ENCODE peak calls at places on chromosome 10, in four cellular contexts. One of them, this sample, is unnamed.
A peak's percentile ranks its signal among the peaks of the same experiment; 100 is the strongest.

GRCh38 chr10:87685832-87686589 is 26.3 kb downstream of the PAPSS2 start:
- DNase-seq in GM12878: no peak
- DNase-seq in GM12892: no peak
- DNase-seq in SK-N-SH: no peak
- DNase-seq in this sample: no peak

GRCh38 chr10:112728997-112729396 is 221.1 kb upstream of the TCF7L2 start:
- DNase-seq in SK-N-SH: no peak
- DNase-seq in GM12892: no peak
- DNase-seq in GM12878: no peak
- DNase-seq in this sample: no peak

GRCh38 chr10:35890970-35891330 is 248.9 kb upstream of the FZD8 start:
- DNase-seq in SK-N-SH: no peak
- DNase-seq in GM12878: no peak
- DNase-seq in GM12892: no peak
- DNase-seq in this sample: no peak

GRCh38 chr10:1579671-1580070 is 157.7 kb downstream of the ADARB2 start:
- DNase-seq in GM12892: no peak
- DNase-seq in GM12878: no peak
- DNase-seq in SK-N-SH: no peak
- DNase-seq in this sample: no peak

GRCh38 chr10:9615179-9615578 is 1402.5 kb upstream of the CELF2 start:
- DNase-seq in GM12878: no peak
- DNase-seq in GM12892: no peak
- DNase-seq in SK-N-SH: no peak
- DNase-seq in this sample: no peak

GRCh38 chr10:50310560-50311174 is 59.4 kb upstream of the ASAH2 start:
- DNase-seq in GM12878: no peak
- DNase-seq in SK-N-SH: peak; percentile 33
- DNase-seq in GM12892: no peak
- DNase-seq in this sample: no peak

GRCh38 chr10:123926401-123927264 is 35.0 kb upstream of the CPXM2 start:
- DNase-seq in SK-N-SH: no peak
- DNase-seq in GM12892: no peak
- DNase-seq in GM12878: peak; percentile 5
- DNase-seq in this sample: no peak

GRCh38 chr10:28879875-28880381 is 202.6 kb downstream of the BAMBI start:
- DNase-seq in SK-N-SH: no peak
- DNase-seq in GM12892: no peak
- DNase-seq in GM12878: no peak
- DNase-seq in this sample: no peak

GRCh38 chr10:111360260-111360925 is 283.6 kb downstream of the ADRA2A start:
- DNase-seq in GM12878: peak; percentile 23
- DNase-seq in GM12892: no peak
- DNase-seq in SK-N-SH: peak; percentile 45
- DNase-seq in this sample: no peak

GRCh38 chr10:248307-248706 is 113.1 kb downstream of the ZMYND11 start:
- DNase-seq in GM12878: no peak
- DNase-seq in GM12892: no peak
- DNase-seq in SK-N-SH: no peak
- DNase-seq in this sample: no peak

GRCh38 chr10:31709028-31709427 is 219.6 kb downstream of the ARHGAP12 start:
- DNase-seq in SK-N-SH: no peak
- DNase-seq in GM12878: no peak
- DNase-seq in GM12892: no peak
- DNase-seq in this sample: no peak

GRCh38 chr10:34824870-34825269 is 9.8 kb upstream of the PARD3 start:
- DNase-seq in SK-N-SH: peak; percentile 38
- DNase-seq in GM12892: no peak
- DNase-seq in GM12878: no peak
- DNase-seq in this sample: no peak

GRCh38 chr10:126525326-126525725 is 137.0 kb upstream of the ADAM12 start:
- DNase-seq in GM12892: no peak
- DNase-seq in GM12878: no peak
- DNase-seq in SK-N-SH: no peak
- DNase-seq in this sample: no peak

GRCh38 chr10:91700273-91700672 is 67.4 kb upstream of the PPP1R3C start:
- DNase-seq in SK-N-SH: no peak
- DNase-seq in GM12878: no peak
- DNase-seq in GM12892: no peak
- DNase-seq in this sample: no peak

GRCh38 chr10:97163141-97163540 is 22.6 kb downstream of the SLIT1 start:
- DNase-seq in SK-N-SH: no peak
- DNase-seq in GM12878: no peak
- DNase-seq in GM12892: no peak
- DNase-seq in this sample: no peak

GRCh38 chr10:77328272-77328816 is 309.3 kb downstream of the KCNMA1 start:
- DNase-seq in GM12878: no peak
- DNase-seq in SK-N-SH: no peak
- DNase-seq in GM12892: no peak
- DNase-seq in this sample: no peak

GRCh38 chr10:130357951-130358350 is 221.8 kb downstream of the GLRX3 start:
- DNase-seq in GM12892: no peak
- DNase-seq in SK-N-SH: no peak
- DNase-seq in GM12878: no peak
- DNase-seq in this sample: no peak

GRCh38 chr10:86759073-86759672 is 2.8 kb downstream of the BMPR1A start:
- DNase-seq in SK-N-SH: no peak
- DNase-seq in GM12892: no peak
- DNase-seq in GM12878: no peak
- DNase-seq in this sample: no peak

GRCh38 chr10:86782691-86783418 is 26.4 kb downstream of the BMPR1A start:
- DNase-seq in GM12892: no peak
- DNase-seq in GM12878: peak; percentile 51
- DNase-seq in SK-N-SH: no peak
- DNase-seq in this sample: no peak

GRCh38 chr10:47048533-47048905 is 137.3 kb downstream of the PTPN20 start:
- DNase-seq in GM12878: no peak
- DNase-seq in SK-N-SH: no peak
- DNase-seq in GM12892: no peak
- DNase-seq in this sample: no peak

GRCh38 chr10:120688928-120689327 is 162.2 kb upstream of the WDR11 start:
- DNase-seq in GM12892: no peak
- DNase-seq in SK-N-SH: no peak
- DNase-seq in GM12878: no peak
- DNase-seq in this sample: no peak

GRCh38 chr10:124539935-124540641 is 78.5 kb downstream of the LHPP start:
- DNase-seq in GM12878: no peak
- DNase-seq in SK-N-SH: peak; percentile 96
- DNase-seq in GM12892: peak; percentile 86
- DNase-seq in this sample: peak; percentile 78

GRCh38 chr10:46229144-46229563 is 57.6 kb upstream of the ANTXRL start:
- DNase-seq in SK-N-SH: peak; percentile 74
- DNase-seq in GM12878: no peak
- DNase-seq in GM12892: no peak
- DNase-seq in this sample: no peak

GRCh38 chr10:61001731-61002122 is 57.7 kb upstream of the RHOBTB1 start:
- DNase-seq in GM12878: no peak
- DNase-seq in GM12892: no peak
- DNase-seq in SK-N-SH: no peak
- DNase-seq in this sample: no peak

GRCh38 chr10:43125881-43126731 is 12.1 kb upstream of the CSGALNACT2 start:
- DNase-seq in GM12892: no peak
- DNase-seq in SK-N-SH: no peak
- DNase-seq in GM12878: no peak
- DNase-seq in this sample: no peak

GRCh38 chr10:110379831-110380230 is 75.1 kb upstream of the SMNDC1 start:
- DNase-seq in GM12892: no peak
- DNase-seq in GM12878: no peak
- DNase-seq in SK-N-SH: no peak
- DNase-seq in this sample: no peak

GRCh38 chr10:3239920-3240909 is 67.6 kb upstream of the PITRM1 start:
- DNase-seq in SK-N-SH: no peak
- DNase-seq in GM12878: no peak
- DNase-seq in GM12892: no peak
- DNase-seq in this sample: no peak

GRCh38 chr10:30415613-30416012 is 18.4 kb upstream of the MAP3K8 start:
- DNase-seq in GM12892: no peak
- DNase-seq in SK-N-SH: no peak
- DNase-seq in GM12878: no peak
- DNase-seq in this sample: no peak

GRCh38 chr10:71486465-71487114 is 89.9 kb downstream of the CDH23 start:
- DNase-seq in GM12892: peak; percentile 36
- DNase-seq in SK-N-SH: peak; percentile 64
- DNase-seq in GM12878: no peak
- DNase-seq in this sample: no peak

GRCh38 chr10:131650771-131651673 is 249.8 kb upstream of the PPP2R2D start:
- DNase-seq in GM12878: no peak
- DNase-seq in GM12892: no peak
- DNase-seq in SK-N-SH: no peak
- DNase-seq in this sample: no peak

GRCh38 chr10:78567680-78568453 is 500.9 kb upstream of the ZMIZ1 start:
- DNase-seq in SK-N-SH: no peak
- DNase-seq in GM12892: no peak
- DNase-seq in GM12878: no peak
- DNase-seq in this sample: no peak

GRCh38 chr10:72761498-72761897 is 69.6 kb downstream of the MCU start:
- DNase-seq in GM12878: no peak
- DNase-seq in GM12892: no peak
- DNase-seq in SK-N-SH: no peak
- DNase-seq in this sample: no peak

GRCh38 chr10:77290528-77291155 is 347.0 kb downstream of the KCNMA1 start:
- DNase-seq in GM12878: no peak
- DNase-seq in SK-N-SH: no peak
- DNase-seq in GM12892: no peak
- DNase-seq in this sample: no peak

GRCh38 chr10:72276013-72276387 is 2.3 kb downstream of the DDIT4 start:
- DNase-seq in GM12878: no peak
- DNase-seq in GM12892: no peak
- DNase-seq in SK-N-SH: no peak
- DNase-seq in this sample: no peak

GRCh38 chr10:81414038-81414437 is 461.0 kb upstream of the NRG3 start:
- DNase-seq in SK-N-SH: no peak
- DNase-seq in GM12892: no peak
- DNase-seq in GM12878: no peak
- DNase-seq in this sample: no peak

GRCh38 chr10:122640921-122641320 is 58.7 kb downstream of the C10orf120 start:
- DNase-seq in GM12878: no peak
- DNase-seq in GM12892: no peak
- DNase-seq in SK-N-SH: no peak
- DNase-seq in this sample: no peak

GRCh38 chr10:16930540-16930939 is 113.3 kb upstream of the RSU1 start:
- DNase-seq in GM12892: no peak
- DNase-seq in GM12878: no peak
- DNase-seq in SK-N-SH: no peak
- DNase-seq in this sample: no peak

GRCh38 chr10:33253411-33253810 is 81.1 kb downstream of the NRP1 start:
- DNase-seq in GM12892: no peak
- DNase-seq in SK-N-SH: no peak
- DNase-seq in GM12878: no peak
- DNase-seq in this sample: no peak

GRCh38 chr10:33254556-33255160 is 79.8 kb downstream of the NRP1 start:
- DNase-seq in GM12892: no peak
- DNase-seq in SK-N-SH: no peak
- DNase-seq in GM12878: no peak
- DNase-seq in this sample: no peak

GRCh38 chr10:33260403-33261239 is 73.8 kb downstream of the NRP1 start:
- DNase-seq in SK-N-SH: peak; percentile 28
- DNase-seq in GM12892: no peak
- DNase-seq in GM12878: no peak
- DNase-seq in this sample: no peak

GRCh38 chr10:33258951-33259350 is 75.5 kb downstream of the NRP1 start:
- DNase-seq in GM12878: no peak
- DNase-seq in SK-N-SH: no peak
- DNase-seq in GM12892: no peak
- DNase-seq in this sample: no peak

GRCh38 chr10:33257439-33257838 is 77.0 kb downstream of the NRP1 start:
- DNase-seq in GM12878: no peak
- DNase-seq in SK-N-SH: no peak
- DNase-seq in GM12892: no peak
- DNase-seq in this sample: no peak
- TF ChIP-seq TAF1 in GM12878: no peak
- TF ChIP-seq TAF1 in SK-N-SH: no peak
- TF ChIP-seq TAF1 in GM12892: no peak
- TF ChIP-seq TAF1 in this sample: no peak

GRCh38 chr10:5088703-5089261 is 5.4 kb upstream of the AKR1C3 start:
- DNase-seq in GM12878: no peak
- DNase-seq in SK-N-SH: no peak
- DNase-seq in GM12892: no peak
- DNase-seq in this sample: no peak

GRCh38 chr10:5090551-5090950 is 3.7 kb upstream of the AKR1C3 start:
- DNase-seq in GM12892: no peak
- DNase-seq in SK-N-SH: no peak
- DNase-seq in GM12878: no peak
- DNase-seq in this sample: no peak

GRCh38 chr10:5091196-5091595 is 3.0 kb upstream of the AKR1C3 start:
- DNase-seq in GM12878: no peak
- DNase-seq in SK-N-SH: no peak
- DNase-seq in GM12892: no peak
- DNase-seq in this sample: no peak

GRCh38 chr10:5092375-5092774 is 1.8 kb upstream of the AKR1C3 start:
- DNase-seq in GM12892: no peak
- DNase-seq in GM12878: no peak
- DNase-seq in SK-N-SH: no peak
- DNase-seq in this sample: no peak

GRCh38 chr10:5089869-5090268 is 4.3 kb upstream of the AKR1C3 start:
- DNase-seq in GM12878: no peak
- DNase-seq in SK-N-SH: no peak
- DNase-seq in GM12892: no peak
- DNase-seq in this sample: no peak
- TF ChIP-seq TAF1 in GM12878: no peak
- TF ChIP-seq TAF1 in SK-N-SH: no peak
- TF ChIP-seq TAF1 in GM12892: no peak
- TF ChIP-seq TAF1 in this sample: no peak

GRCh38 chr10:44386546-44387052 is 1.7 kb upstream of the CXCL12 start:
- DNase-seq in GM12878: no peak
- DNase-seq in SK-N-SH: peak; percentile 95
- DNase-seq in GM12892: peak; percentile 83
- DNase-seq in this sample: peak; percentile 84
- TF ChIP-seq TAF1 in GM12878: no peak
- TF ChIP-seq TAF1 in SK-N-SH: no peak
- TF ChIP-seq TAF1 in GM12892: no peak
- TF ChIP-seq TAF1 in this sample: no peak

DNA sequence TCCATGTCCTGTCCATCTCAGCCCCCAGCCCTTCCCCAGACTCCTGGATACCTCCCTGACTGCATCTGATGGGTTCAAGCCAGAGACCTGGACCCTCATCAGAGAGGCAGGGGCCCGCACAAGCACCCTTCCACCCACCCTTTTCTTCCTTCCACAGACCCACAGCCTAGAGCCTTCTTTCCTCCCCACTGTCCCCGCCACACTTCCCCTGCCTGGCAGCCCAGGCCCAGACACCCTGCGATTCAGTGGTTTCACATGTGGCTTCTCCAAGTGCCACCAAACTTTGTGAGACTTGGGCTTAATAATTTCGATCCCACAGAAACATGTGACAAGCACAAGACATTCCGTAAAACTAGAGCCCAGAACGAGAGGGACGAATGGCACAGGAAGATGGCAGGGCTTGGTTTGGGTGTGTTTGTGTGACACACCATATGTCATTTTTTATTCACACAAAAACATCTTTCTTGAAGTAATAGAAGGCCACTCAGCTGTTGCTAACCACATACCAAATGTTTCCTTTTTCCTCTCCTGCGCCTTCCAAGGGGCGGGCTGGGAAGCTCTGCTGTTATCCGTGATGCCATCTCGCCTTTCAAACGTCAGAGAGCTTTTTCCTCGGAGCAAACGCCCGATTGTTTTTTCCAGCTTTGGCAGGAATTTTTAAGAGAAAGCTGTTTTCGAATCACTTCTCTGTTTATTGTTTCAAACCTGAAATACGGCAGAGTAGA is 162.8 kb downstream of the GRK5 start:
- DNase-seq in GM12892: no peak
- DNase-seq in SK-N-SH: no peak
- DNase-seq in GM12878: no peak
- DNase-seq in this sample: no peak
- TF ChIP-seq TAF1 in GM12892: no peak
- TF ChIP-seq TAF1 in SK-N-SH: no peak
- TF ChIP-seq TAF1 in GM12878: no peak
- TF ChIP-seq TAF1 in this sample: no peak

This sample was measured in GM12891.